ENCODE peak calls at places on chromosomes 7 and 10, in six cellular contexts. V is Karpas-422, N is ovary, J is tibial nerve, K is sigmoid colon, R is vagina. A is an unnamed sample.

GRCh38 chr7:22672892-22673637 is 53.9 kb upstream of the IL6 start:
- DNase-seq in R (no peak), N (no peak), J (no peak), V (no peak), K (no peak), A (peak; percentile 71)

GRCh38 chr7:102425639-102426267 is 7.6 kb upstream of the ORAI2 start:
- DNase-seq in V (no peak), R (no peak), K (no peak), J (no peak), N (no peak), A (no peak)

GRCh38 chr10:91555455-91555854 is 77.4 kb downstream of the PPP1R3C start:
- DNase-seq in V (no peak), R (no peak), N (no peak), K (no peak), J (no peak), A (no peak)

GRCh38 chr10:607545-608196 is 81.8 kb downstream of the DIP2C start:
- DNase-seq in V (no peak), N (no peak), R (no peak), J (no peak), K (peak; percentile 54), A (peak; percentile 82)

GRCh38 chr7:30656611-30657010 is 25.6 kb downstream of the CRHR2 start:
- DNase-seq in K (peak; percentile 43), N (no peak), V (no peak), R (no peak), J (no peak), A (no peak)

GRCh38 chr7:39951156-39951942 is 1.3 kb downstream of the CDK13 start:
- DNase-seq in K (peak; percentile 79), R (no peak), V (peak; percentile 90), J (no peak), N (peak; percentile 64), A (peak; percentile 73)

GRCh38 chr7:100570954-100571828 is 2.5 kb downstream of the SAP25 start:
- DNase-seq in V (no peak), R (no peak), J (no peak), K (peak; percentile 67), N (no peak), A (no peak)

GRCh38 chr10:120460191-120460590 is 3.2 kb downstream of the PLPP4 start:
- DNase-seq in N (no peak), J (no peak), R (peak; percentile 20), K (no peak), V (no peak), A (no peak)

GRCh38 chr10:108911814-108912541 is 1011.3 kb downstream of the XPNPEP1 start:
- DNase-seq in V (no peak), K (peak; percentile 81), N (peak; percentile 68), R (no peak), J (peak; percentile 33), A (peak; percentile 80)

GRCh38 chr10:60549686-60550085 is 160.0 kb upstream of the ANK3 start:
- DNase-seq in R (no peak), N (no peak), J (no peak), K (no peak), V (peak; percentile 62), A (peak; percentile 5)

GRCh38 chr10:68560201-68560915 is at the start of gene TET1:
- DNase-seq in V (peak; percentile 42), N (peak; percentile 73), R (no peak), J (peak; percentile 23), K (peak; percentile 79), A (peak; percentile 64)

GRCh38 chr10:77501152-77501845 is 136.3 kb downstream of the KCNMA1 start:
- DNase-seq in J (no peak), N (no peak), R (no peak), K (peak; percentile 70), V (no peak), A (peak; percentile 78)

GRCh38 chr7:36513393-36513792 is 123.7 kb downstream of the ANLN start:
- DNase-seq in K (no peak), J (no peak), R (peak; percentile 77), V (no peak), N (no peak), A (no peak)

GRCh38 chr10:73576890-73577591 is 14.1 kb downstream of the USP54 start:
- DNase-seq in J (no peak), R (no peak), N (no peak), V (no peak), K (no peak), A (no peak)

GRCh38 chr10:89120931-89121907 is 85.9 kb downstream of the CH25H start:
- DNase-seq in R (no peak), N (no peak), V (no peak), K (no peak), J (no peak), A (peak; percentile 47)

GRCh38 chr7:121081327-121081936 is 92.9 kb downstream of the CPED1 start:
- DNase-seq in J (no peak), R (no peak), V (peak; percentile 83), K (no peak), N (no peak), A (peak; percentile 75)

GRCh38 chr7:80940539-80941205 is 21.8 kb upstream of the SEMA3C start:
- DNase-seq in N (no peak), R (no peak), K (no peak), J (no peak), V (no peak), A (no peak)

GRCh38 chr7:563629-564170 is 44.1 kb upstream of the PDGFA start:
- DNase-seq in R (no peak), J (no peak), V (no peak), K (no peak), N (no peak), A (no peak)

GRCh38 chr10:46286991-46287693 is at the start of gene ANTXRL:
- DNase-seq in J (no peak), N (no peak), K (peak; percentile 37), R (no peak), V (no peak), A (no peak)

GRCh38 chr7:100974021-100974420 is 4.7 kb downstream of the MUC12 start:
- DNase-seq in J (no peak), N (no peak), K (no peak), V (no peak), R (no peak), A (peak; percentile 38)

GRCh38 chr7:137127806-137128205 is 215.7 kb downstream of the PTN start:
- DNase-seq in J (no peak), K (no peak), V (no peak), N (no peak), R (no peak), A (no peak)

GRCh38 chr10:62010366-62010765 is 108.9 kb downstream of the ARID5B start:
- DNase-seq in N (no peak), V (no peak), R (no peak), K (no peak), J (no peak), A (no peak)

DNA sequence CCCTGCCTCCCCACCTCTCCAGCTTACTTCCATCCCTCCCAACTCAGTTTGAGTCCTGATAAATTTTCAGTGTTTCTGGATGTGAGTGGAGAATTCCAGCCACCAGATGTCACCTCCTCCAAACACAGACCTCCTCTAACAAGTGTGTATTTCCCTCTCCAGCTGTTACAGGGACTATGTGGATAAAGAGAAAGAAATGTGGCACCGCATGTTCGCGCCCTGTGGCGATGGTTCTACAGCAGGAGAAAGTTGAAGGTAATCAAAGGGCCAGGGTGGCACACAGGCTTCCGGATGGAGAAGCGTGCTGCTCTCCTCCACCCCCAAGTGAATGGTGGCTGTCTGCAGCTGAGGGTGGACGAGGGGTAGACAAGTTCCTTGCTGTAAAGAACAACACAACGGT is 14.7 kb downstream of the FKBP6 start:
- DNase-seq in K (no peak), J (no peak), R (no peak), V (no peak), N (no peak), A (peak; percentile 36)
- H3K4me3 ChIP-seq in K (peak overlapping the region; percentile 29), J (no peak overlapping the region), R (no peak overlapping the region), V (no peak overlapping the region), N (peak overlapping the region; percentile 6), A (no peak overlapping the region)

DNA sequence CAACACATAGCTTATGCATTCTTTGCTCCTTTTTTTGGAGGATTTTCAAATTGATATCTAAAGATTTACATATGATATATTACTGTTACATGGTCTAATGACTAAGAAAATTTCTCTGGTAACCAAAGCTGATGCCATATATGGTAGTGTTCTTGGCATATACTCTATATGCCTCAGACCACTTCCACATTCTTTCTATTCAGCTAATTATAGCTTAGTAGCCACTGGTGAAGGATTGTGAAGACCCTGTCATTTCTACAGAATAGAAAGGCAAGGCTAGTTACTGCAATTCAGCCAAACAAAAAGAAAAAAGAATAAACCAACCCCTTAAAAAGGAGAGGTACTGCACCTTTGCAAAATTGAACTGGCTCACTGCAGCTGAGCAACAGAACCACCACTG is 3.7 kb downstream of the PURB start:
- DNase-seq in J (no peak), K (no peak), R (no peak), N (no peak), V (peak; percentile 75), A (no peak)
- H3K4me1 ChIP-seq in J (peaks cover 51% of the 10 kb centered on the region), K (peaks cover 83% of the 10 kb centered on the region), R (peaks cover 75% of the 10 kb centered on the region), N (peaks cover 14% of the 10 kb centered on the region), V (peaks cover 57% of the 10 kb centered on the region), A (peaks cover 46% of the 10 kb centered on the region)

DNA sequence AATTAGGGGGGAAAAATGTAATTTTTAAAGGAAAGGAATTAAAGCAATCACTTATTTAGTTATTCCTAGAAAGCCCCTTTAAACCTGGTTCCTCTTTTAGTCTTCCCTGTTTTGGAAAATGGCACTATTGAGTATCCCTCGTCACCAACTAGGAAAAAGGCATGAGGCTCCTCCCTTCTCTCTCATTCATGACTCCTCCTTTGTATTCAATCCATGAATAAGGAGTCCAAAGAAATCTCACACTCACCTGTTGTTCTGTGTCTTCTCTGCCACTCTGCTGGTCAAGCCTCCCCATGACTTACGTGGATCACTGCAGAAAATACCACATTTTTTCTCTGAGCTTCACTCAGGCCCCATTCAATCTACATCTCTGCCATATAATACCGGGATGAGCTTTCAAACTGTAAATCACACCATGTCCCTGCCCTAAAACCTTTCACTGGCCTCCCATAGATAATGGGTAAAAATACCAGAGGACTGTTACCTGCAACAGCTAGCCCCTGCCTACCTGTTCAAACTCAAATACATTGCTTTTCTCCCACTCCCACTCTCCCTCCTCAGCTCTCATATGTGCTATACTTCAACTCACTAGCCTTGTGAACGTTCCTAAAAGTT is 5.5 kb upstream of the VWDE start:
- DNase-seq in N (no peak), J (no peak), K (no peak), R (no peak), V (no peak), A (no peak)
- H3K27ac ChIP-seq in N (no peak overlapping the region), J (no peak overlapping the region), K (no peak overlapping the region), R (no peak overlapping the region), V (no peak overlapping the region), A (no peak overlapping the region)

GRCh38 chr10:100827819-100828743 is 82.7 kb downstream of the PAX2 start:
- DNase-seq in K (peak; percentile 62), V (peak; percentile 79), R (no peak), J (no peak), N (peak; percentile 32), A (peak; percentile 42)
- H3K4me3 ChIP-seq in K (peak overlapping the region; percentile 38), V (peak overlapping the region; percentile 67), R (peak overlapping the region; percentile 50), J (peak overlapping the region; percentile 35), N (peak overlapping the region; percentile 24), A (peak overlapping the region; percentile 10)

GRCh38 chr10:131114846-131115245 is 196.7 kb downstream of the TCERG1L start:
- DNase-seq in R (no peak), V (no peak), N (no peak), K (no peak), J (no peak), A (no peak)
- H3K4me1 ChIP-seq in R (no peaks in the 10 kb centered on the region), V (peaks cover 4% of the 10 kb centered on the region), N (no peaks in the 10 kb centered on the region), K (no peaks in the 10 kb centered on the region), J (no peaks in the 10 kb centered on the region), A (no peaks in the 10 kb centered on the region)